ENCODE peak calls at places on chromosome 14, in five cellular contexts. M is astrocyte of the spinal cord, L is ELR, A is neural crest cell, O is foreskin fibroblast. B is an unnamed sample.

GRCh38 chr14:65915125-65915524 is 502.6 kb downstream of the FUT8 start:
- DNase-seq in M (no peak), O (no peak), L (peak), A (no peak), B (peak)

GRCh38 chr14:63343878-63344277 is 25.1 kb upstream of the GPHB5 start:
- DNase-seq in L (peak), O (peak), M (peak), A (no peak), B (peak)

GRCh38 chr14:101010835-101011234 is 107.3 kb upstream of the RTL1 start:
- DNase-seq in A (no peak), O (no peak), M (no peak), L (no peak), B (no peak)

GRCh38 chr14:104442107-104442551 is 137.4 kb upstream of the C14orf180 start:
- DNase-seq in M (no peak), O (no peak), A (no peak), L (no peak), B (no peak)

GRCh38 chr14:104938436-104938835 is 13.8 kb downstream of the PLD4 start:
- DNase-seq in L (no peak), M (no peak), O (no peak), A (no peak), B (no peak)

GRCh38 chr14:92254786-92255185 is 68.2 kb upstream of the SLC24A4 start:
- DNase-seq in A (peak), O (peak), M (peak), L (no peak), B (no peak)

GRCh38 chr14:55572578-55572977 is 7.4 kb upstream of the KTN1 start:
- DNase-seq in O (no peak), L (no peak), A (no peak), M (no peak), B (no peak)

GRCh38 chr14:94581127-94581999 is at the start of gene SERPINA5:
- DNase-seq in O (peak), L (peak), M (peak), A (peak), B (peak)